ENCODE peak calls at places on chromosomes 11 and 22, in six cellular contexts. I, H, P, Z, E and C are unnamed samples.

GRCh38 chr11:56841210-56841810 is 92.8 kb upstream of the OR9G4 start:
- DNase-seq in Z (peak), I (no peak), E (peak), H (peak), P (no peak), C (peak)

GRCh38 chr11:128653828-128654231 is 40.0 kb upstream of the FLI1 start:
- DNase-seq in Z (peak), H (peak), I (no peak), P (no peak), E (no peak), C (no peak)

GRCh38 chr11:11391796-11392195 is 38.7 kb upstream of the CSNK2A3 start:
- DNase-seq in H (no peak), P (no peak), E (no peak), Z (no peak), I (no peak), C (peak)

GRCh38 chr11:25159341-25159740 is 662.5 kb downstream of the LUZP2 start:
- DNase-seq in Z (no peak), E (no peak), H (no peak), P (no peak), I (no peak), C (no peak)

GRCh38 chr11:101348786-101349185 is 219.2 kb upstream of the PGR start:
- DNase-seq in Z (no peak), P (no peak), I (no peak), H (no peak), E (no peak), C (no peak)

GRCh38 chr11:72293910-72294533 is 50.0 kb upstream of the PHOX2A start:
- DNase-seq in Z (no peak), H (no peak), P (no peak), E (peak), I (no peak), C (no peak)

GRCh38 chr22:49934144-49934890 is 15.9 kb downstream of the CRELD2 start:
- DNase-seq in H (no peak), P (no peak), E (no peak), Z (no peak), I (peak), C (peak)

GRCh38 chr11:203056-203944 is 3.9 kb downstream of the BET1L start:
- DNase-seq in E (no peak), P (no peak), I (no peak), Z (no peak), H (no peak), C (peak)

GRCh38 chr11:101516546-101516945 is 67.3 kb downstream of the TRPC6 start:
- DNase-seq in E (no peak), H (peak), Z (peak), I (no peak), P (no peak), C (no peak)

GRCh38 chr22:30435674-30436126 is 10.1 kb downstream of the MTFP1 start:
- DNase-seq in Z (no peak), I (peak), H (no peak), P (peak), E (no peak), C (peak)

GRCh38 chr11:1508491-1508891 is 21.9 kb upstream of the MOB2 start:
- DNase-seq in E (no peak), P (no peak), I (no peak), Z (no peak), H (no peak), C (no peak)

GRCh38 chr11:75606099-75606498 is 44.0 kb downstream of the SERPINH1 start:
- DNase-seq in P (no peak), E (no peak), Z (no peak), I (no peak), H (no peak), C (no peak)

GRCh38 chr11:126331286-126331685 is 24.2 kb upstream of the ST3GAL4 start:
- DNase-seq in P (no peak), H (no peak), E (no peak), I (no peak), Z (no peak), C (no peak)

GRCh38 chr22:30079952-30080533 is at the start of gene HORMAD2:
- DNase-seq in Z (peak), H (peak), E (no peak), P (no peak), I (no peak), C (no peak)

GRCh38 chr11:104005234-104005855 is 31.1 kb upstream of the DDI1 start:
- DNase-seq in P (no peak), Z (no peak), H (no peak), E (no peak), I (no peak), C (no peak)

GRCh38 chr22:48182036-48182435 is 1419.6 kb downstream of the TBC1D22A start:
- DNase-seq in P (no peak), H (no peak), E (no peak), Z (peak), I (no peak), C (no peak)

GRCh38 chr22:38205261-38206128 is 3.7 kb downstream of the MAFF start:
- DNase-seq in E (no peak), H (no peak), P (no peak), I (no peak), Z (no peak), C (peak)

GRCh38 chr22:36998620-36999351 is 20.5 kb downstream of the TST start:
- DNase-seq in E (no peak), Z (no peak), I (no peak), H (peak), P (no peak), C (no peak)